ENCODE peak calls at places on chromosome 22, in four cellular contexts. O, E, C and P are unnamed samples.

GRCh38 chr22:43993072-43993760 is 30.9 kb upstream of the PARVB start:
- DNase-seq in O (peak), E (peak), C (peak), P (peak)

GRCh38 chr22:43207849-43208702 is 21.1 kb upstream of the TTLL12 start:
- DNase-seq in O (no peak), E (no peak), C (no peak), P (no peak)

GRCh38 chr22:42997577-42997976 is 17.4 kb downstream of the PACSIN2 start:
- DNase-seq in O (no peak), E (no peak), C (no peak), P (no peak)

GRCh38 chr22:16933274-16933923 is 74.6 kb downstream of the GAB4 start:
- DNase-seq in O (no peak), E (no peak), C (peak), P (no peak)

GRCh38 chr22:40040927-40041326 is 46.2 kb downstream of the FAM83F start:
- DNase-seq in O (no peak), E (no peak), C (peak), P (no peak)

GRCh38 chr22:31244044-31244942 is 32.2 kb downstream of the LIMK2 start:
- DNase-seq in O (no peak), E (peak), C (peak), P (no peak)

GRCh38 chr22:30701872-30702271 is 7.2 kb downstream of the OSBP2 start:
- DNase-seq in O (no peak), E (no peak), C (peak), P (no peak)

GRCh38 chr22:35850831-35851230 is 133.2 kb downstream of the APOL5 start:
- DNase-seq in O (no peak), E (no peak), C (no peak), P (no peak)

GRCh38 chr22:17990167-17990566 is 34.2 kb downstream of the MICAL3 start:
- DNase-seq in O (no peak), E (no peak), C (no peak), P (no peak)

GRCh38 chr22:48570912-48571311 is 1256.8 kb downstream of the BRD1 start:
- DNase-seq in O (no peak), E (no peak), C (no peak), P (no peak)

GRCh38 chr22:25508161-25508560 is 56.3 kb upstream of the GRK3 start:
- DNase-seq in O (no peak), E (no peak), C (no peak), P (no peak)

GRCh38 chr22:35971418-35972119 is 57.1 kb downstream of the RBFOX2 start:
- DNase-seq in O (no peak), E (peak), C (no peak), P (peak)

GRCh38 chr22:30884211-30885000 is 84.2 kb downstream of the MORC2 start:
- DNase-seq in O (no peak), E (no peak), C (no peak), P (no peak)

GRCh38 chr22:40396882-40397281 is 26.5 kb downstream of the SGSM3 start:
- DNase-seq in O (peak), E (peak), C (peak), P (no peak)

GRCh38 chr22:48531721-48532435 is 1295.8 kb downstream of the BRD1 start:
- DNase-seq in O (no peak), E (peak), C (no peak), P (no peak)

GRCh38 chr22:40764743-40765441 is 54.3 kb downstream of the SLC25A17 start:
- DNase-seq in O (no peak), E (no peak), C (no peak), P (peak)

GRCh38 chr22:30979932-30980331 is 10.9 kb downstream of the TUG1 start:
- DNase-seq in O (no peak), E (no peak), C (no peak), P (no peak)

GRCh38 chr22:36344106-36344827 is 43.5 kb downstream of the MYH9 start:
- DNase-seq in O (no peak), E (no peak), C (no peak), P (no peak)

GRCh38 chr22:43164636-43165035 is 13.3 kb downstream of the TSPO start:
- DNase-seq in O (no peak), E (no peak), C (no peak), P (no peak)

GRCh38 chr22:30422481-30423295 is 2.9 kb upstream of the MTFP1 start:
- DNase-seq in O (peak), E (no peak), C (peak), P (no peak)

GRCh38 chr22:17570851-17571631 is 7.7 kb downstream of the SLC25A18 start:
- DNase-seq in O (no peak), E (no peak), C (peak), P (no peak)

GRCh38 chr22:49108636-49109315 is 718.9 kb downstream of the BRD1 start:
- DNase-seq in O (no peak), E (no peak), C (no peak), P (no peak)

GRCh38 chr22:30408388-30409101 is 11.7 kb downstream of the SEC14L2 start:
- DNase-seq in O (no peak), E (no peak), C (peak), P (no peak)

GRCh38 chr22:30733081-30733680 is 38.5 kb downstream of the OSBP2 start:
- DNase-seq in O (no peak), E (no peak), C (no peak), P (no peak)

GRCh38 chr22:32579533-32580220 is 105.1 kb downstream of the FBXO7 start:
- DNase-seq in O (no peak), E (no peak), C (no peak), P (no peak)

GRCh38 chr22:32764330-32765116 is 37.0 kb upstream of the TIMP3 start:
- DNase-seq in O (no peak), E (no peak), C (peak), P (no peak)

GRCh38 chr22:50085211-50085999 is at the start of gene MLC1:
- DNase-seq in O (no peak), E (no peak), C (no peak), P (no peak)

GRCh38 chr22:25841775-25842174 is 99.8 kb downstream of the MYO18B start:
- DNase-seq in O (no peak), E (no peak), C (no peak), P (no peak)

GRCh38 chr22:40383905-40384304 is 13.5 kb downstream of the SGSM3 start:
- DNase-seq in O (no peak), E (no peak), C (no peak), P (no peak)

GRCh38 chr22:40480996-40481395 is 110.6 kb downstream of the SGSM3 start:
- DNase-seq in O (no peak), E (no peak), C (no peak), P (no peak)

GRCh38 chr22:37711490-37711889 is 14.6 kb downstream of the TRIOBP start:
- DNase-seq in O (no peak), E (no peak), C (no peak), P (no peak)

GRCh38 chr22:37714634-37715033 is 17.8 kb downstream of the TRIOBP start:
- DNase-seq in O (no peak), E (no peak), C (no peak), P (no peak)

GRCh38 chr22:37713761-37714160 is 16.9 kb downstream of the TRIOBP start:
- DNase-seq in O (no peak), E (no peak), C (no peak), P (no peak)

GRCh38 chr22:37716708-37717107 is 19.9 kb downstream of the TRIOBP start:
- DNase-seq in O (no peak), E (no peak), C (peak), P (no peak)

DNA sequence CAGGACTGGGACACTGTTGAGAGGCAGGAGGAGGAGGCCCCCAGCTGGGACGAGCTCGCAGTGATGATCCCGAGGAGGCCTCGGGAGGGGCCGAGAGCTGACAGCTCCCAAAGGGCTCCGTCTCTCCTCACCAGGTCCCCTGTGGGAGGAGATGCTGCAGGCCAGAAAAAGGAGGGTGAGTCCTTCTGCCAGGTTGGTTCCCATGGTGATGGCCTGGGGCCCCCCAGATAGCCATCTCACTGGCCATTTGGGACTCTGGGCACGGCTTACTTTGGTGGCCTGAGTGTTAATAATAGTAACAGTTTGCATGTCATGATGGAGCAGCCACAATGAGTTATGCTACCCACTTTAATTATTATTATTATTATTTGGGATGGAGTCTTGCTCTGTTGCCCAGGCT is 18.9 kb downstream of the TRIOBP start:
- DNase-seq in O (no peak), E (peak), C (no peak), P (no peak)
- H3K4me3 ChIP-seq in O (no peak), E (no peak), C (no peak), P (no peak)

GRCh38 chr22:19852177-19852781 is 2.4 kb downstream of the GNB1L start:
- DNase-seq in O (no peak), E (no peak), C (no peak), P (no peak)
- H2AFZ ChIP-seq in O (no peak), E (no peak), C (no peak), P (no peak)

GRCh38 chr22:27099896-27100295 is 442.5 kb downstream of the MIAT start:
- DNase-seq in O (no peak), E (no peak), C (no peak), P (no peak)
- H3K4me2 ChIP-seq in O (no peak), E (no peak), C (no peak), P (no peak)

DNA sequence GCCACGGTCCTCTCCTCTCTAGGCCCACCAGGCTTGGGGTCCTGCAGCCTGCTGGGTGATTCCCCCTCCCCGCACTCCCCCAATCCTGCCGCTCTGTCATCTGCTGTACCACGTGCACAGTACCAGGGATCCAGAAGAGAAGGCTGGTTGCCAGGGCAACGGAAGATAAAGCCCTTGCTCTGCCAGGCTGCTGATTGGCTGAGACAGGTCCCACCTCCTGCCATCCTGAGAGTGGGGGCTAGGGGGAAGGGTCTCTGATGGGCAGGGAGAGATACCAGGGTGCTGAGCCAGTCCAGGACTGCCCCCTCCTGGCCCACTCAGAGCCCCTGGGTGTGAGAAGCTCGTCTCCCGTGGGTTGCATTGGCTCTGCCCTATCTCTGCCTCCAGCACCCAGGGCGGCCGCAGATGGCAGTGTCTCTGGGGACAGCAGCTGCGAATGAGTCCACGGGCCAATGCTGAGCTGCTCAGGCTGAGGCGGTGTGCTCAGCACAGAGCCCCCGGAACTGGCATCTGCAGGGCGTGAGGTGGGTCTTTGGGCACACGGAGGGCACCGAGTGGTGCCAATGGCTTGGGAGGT is at the start of gene SMIM45:
- DNase-seq in O (peak), E (peak), C (no peak), P (peak)
- H3K4me3 ChIP-seq in O (no peak), E (no peak), C (no peak), P (peak)

GRCh38 chr22:45212306-45212709 is 28.4 kb downstream of the KIAA0930 start:
- DNase-seq in O (no peak), E (peak), C (peak), P (no peak)
- H2AFZ ChIP-seq in O (no peak), E (peak), C (peak), P (no peak)

DNA sequence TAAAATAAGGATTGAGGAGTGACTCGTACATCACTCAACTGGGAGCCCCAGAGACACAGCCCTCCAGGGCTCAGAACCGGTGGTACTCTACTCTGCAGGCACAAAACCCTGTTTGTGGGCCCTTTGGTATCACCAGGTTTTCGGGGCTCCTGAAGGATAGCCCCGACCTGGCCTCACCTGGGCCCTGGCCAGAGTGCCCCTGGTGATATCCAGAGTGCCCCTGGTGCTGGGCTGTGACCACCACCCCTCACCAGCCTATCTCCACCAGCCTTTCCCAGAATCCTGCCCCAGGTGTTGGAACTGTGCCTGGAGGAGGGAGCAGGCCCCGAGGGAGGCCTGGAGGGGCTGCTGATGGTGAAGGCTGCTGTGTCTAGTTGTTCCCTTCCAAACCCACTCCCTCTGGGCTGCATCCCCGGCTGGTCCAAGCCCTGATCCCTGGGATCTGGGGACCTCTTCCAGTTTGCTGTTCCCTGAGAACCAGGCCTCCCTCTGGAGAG is 2.2 kb upstream of the GGT5 start:
- DNase-seq in O (no peak), E (peak), C (no peak), P (no peak)
- H3K4me2 ChIP-seq in O (no peak), E (peak), C (peak), P (no peak)

GRCh38 chr22:29016067-29016938 is 45.3 kb downstream of the C22orf31 start:
- DNase-seq in O (no peak), E (no peak), C (no peak), P (peak)

GRCh38 chr22:29012923-29013322 is 48.7 kb downstream of the C22orf31 start:
- DNase-seq in O (no peak), E (no peak), C (no peak), P (no peak)

GRCh38 chr22:29014301-29014700 is 47.3 kb downstream of the C22orf31 start:
- DNase-seq in O (no peak), E (no peak), C (no peak), P (no peak)

GRCh38 chr22:29011868-29012428 is 49.7 kb downstream of the C22orf31 start:
- DNase-seq in O (no peak), E (no peak), C (no peak), P (no peak)

GRCh38 chr22:29014773-29015172 is 46.9 kb downstream of the C22orf31 start:
- DNase-seq in O (no peak), E (no peak), C (no peak), P (no peak)
- H3K4me3 ChIP-seq in O (no peak), E (no peak), C (no peak), P (no peak)

GRCh38 chr22:21981874-21982273 is 713 bp downstream of the TOP3B start:
- DNase-seq in O (no peak), E (no peak), C (peak), P (no peak)

GRCh38 chr22:21984793-21985192 is 2.2 kb upstream of the TOP3B start:
- DNase-seq in O (peak), E (no peak), C (peak), P (peak)

GRCh38 chr22:21982338-21982965 is at the start of gene TOP3B:
- DNase-seq in O (peak), E (peak), C (peak), P (peak)

GRCh38 chr22:21989049-21989448 is 6.5 kb upstream of the TOP3B start:
- DNase-seq in O (no peak), E (peak), C (no peak), P (no peak)

GRCh38 chr22:21985214-21985613 is 2.6 kb upstream of the TOP3B start:
- DNase-seq in O (no peak), E (no peak), C (no peak), P (no peak)
- H2AFZ ChIP-seq in O (peak), E (no peak), C (no peak), P (no peak)

DNA sequence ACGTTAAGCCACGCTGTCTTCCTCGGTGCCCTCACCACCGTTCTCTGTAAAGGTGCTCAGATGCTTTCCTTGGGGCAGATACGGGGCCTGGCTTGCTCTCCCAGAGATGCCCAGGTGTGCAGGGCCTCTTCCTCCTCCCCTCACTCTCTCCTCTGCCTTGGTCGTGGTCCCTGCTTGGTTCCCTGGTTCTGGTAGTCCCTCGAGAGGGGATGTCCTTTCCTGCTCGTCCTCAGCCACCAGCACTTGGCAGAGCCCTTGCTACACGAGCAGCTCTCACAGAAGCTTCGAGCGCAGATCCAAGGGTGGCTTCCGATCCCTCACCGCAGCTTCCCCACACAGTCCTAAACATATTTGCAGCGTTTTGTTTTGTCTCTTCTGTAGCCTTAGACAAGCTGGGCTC is 298.8 kb downstream of the TBC1D22A start:
- DNase-seq in O (no peak), E (no peak), C (no peak), P (no peak)
- H3K4me2 ChIP-seq in O (no peak), E (no peak), C (no peak), P (no peak)